ENCODE peak calls at places on chromosome 5, in four cellular contexts. P, X, R and B are unnamed samples.
A peak's percentile ranks its signal among the peaks of the same experiment; 100 is the strongest.

GRCh38 chr5:139842321-139842720 is 46.7 kb downstream of the PSD2 start:
- DNase-seq in R (no peak), X (no peak), P (no peak), B (no peak)

GRCh38 chr5:179345429-179346321 is at the start of gene ADAMTS2:
- DNase-seq in X (no peak), R (no peak), P (peak; percentile 71), B (peak; percentile 95)

GRCh38 chr5:109412981-109413402 is 3.2 kb upstream of the PJA2 start:
- DNase-seq in X (peak; percentile 15), R (no peak), P (no peak), B (no peak)

GRCh38 chr5:36897616-36898015 is 21.0 kb downstream of the NIPBL start:
- DNase-seq in R (no peak), P (peak; percentile 26), X (peak; percentile 56), B (peak; percentile 48)

GRCh38 chr5:81450940-81451339 is 57.0 kb upstream of the ACOT12 start:
- DNase-seq in P (peak; percentile 41), X (peak; percentile 48), R (no peak), B (no peak)

GRCh38 chr5:28473531-28474107 is 1435.2 kb upstream of the CDH9 start:
- DNase-seq in X (peak; percentile 10), R (no peak), P (no peak), B (no peak)

GRCh38 chr5:640461-641330 is 28.6 kb downstream of the CEP72 start:
- DNase-seq in R (no peak), P (no peak), X (no peak), B (no peak)

GRCh38 chr5:119270955-119271757 is 84.7 kb upstream of the TNFAIP8 start:
- DNase-seq in R (no peak), P (no peak), X (no peak), B (no peak)

GRCh38 chr5:14215901-14216300 is 72.8 kb downstream of the TRIO start:
- DNase-seq in P (no peak), R (no peak), X (no peak), B (no peak)